ENCODE peak calls at places on chromosomes 11 and 22, in seven cellular contexts. E is fibroblast of villous mesenchyme; N is CD8-positive, alpha-beta memory T cell; U is CD8-positive, alpha-beta T cell; Y is SK-N-MC; I is lower leg skin; Z is astrocyte of the spinal cord. L is an unnamed sample.

GRCh38 chr11:111347002-111347722 is 31.9 kb downstream of the POU2AF1 start:
- DNase-seq in U (no peak), I (peak; percentile 62), Y (no peak), N (no peak), E (peak; percentile 38), Z (no peak), L (peak; percentile 25)

GRCh38 chr11:76658231-76658630 is 12.3 kb downstream of the LRRC32 start:
- DNase-seq in E (no peak), I (peak; percentile 36), N (no peak), Z (no peak), Y (no peak), U (no peak), L (no peak)

GRCh38 chr11:111513240-111513605 is 1.0 kb upstream of the BTG4 start:
- DNase-seq in E (no peak), Z (no peak), Y (no peak), U (no peak), I (no peak), N (no peak), L (no peak)

GRCh38 chr22:19855504-19856409 is 1.1 kb upstream of the GNB1L start:
- DNase-seq in Y (no peak), U (no peak), E (peak; percentile 71), N (peak; percentile 44), Z (peak; percentile 20), I (peak; percentile 91), L (no peak)

GRCh38 chr11:16418698-16419097 is 62.4 kb upstream of the SOX6 start:
- DNase-seq in N (no peak), Z (no peak), I (no peak), U (no peak), E (no peak), Y (no peak), L (no peak)

GRCh38 chr22:34015642-34016041 is 95.4 kb upstream of the LARGE1 start:
- DNase-seq in Y (no peak), I (no peak), E (no peak), Z (no peak), N (no peak), U (no peak), L (no peak)

GRCh38 chr11:68997124-68997994 is 15.7 kb downstream of the MRGPRF start:
- DNase-seq in Y (no peak), I (peak; percentile 81), E (no peak), U (no peak), Z (no peak), N (no peak), L (no peak)

GRCh38 chr11:66546966-66547661 is 411 bp downstream of the ACTN3 start:
- DNase-seq in I (no peak), Z (no peak), Y (no peak), E (no peak), N (no peak), U (no peak), L (no peak)

GRCh38 chr22:50542416-50542927 is 3.2 kb upstream of the KLHDC7B start:
- DNase-seq in E (peak; percentile 39), Y (no peak), N (no peak), U (no peak), I (no peak), Z (no peak), L (no peak)

GRCh38 chr11:114848027-114848426 is 169.7 kb downstream of the NXPE2 start:
- DNase-seq in N (no peak), I (no peak), E (no peak), U (no peak), Y (no peak), Z (no peak), L (no peak)

GRCh38 chr22:11628651-11629511 is 3899.1 kb upstream of the OR11H1 start:
- DNase-seq in Z (no peak), I (no peak), Y (no peak), U (no peak), E (no peak), N (no peak), L (no peak)

GRCh38 chr22:45197606-45198462 is 34.1 kb downstream of the NUP50 start:
- DNase-seq in E (no peak), Y (no peak), Z (no peak), N (no peak), U (no peak), I (peak; percentile 80), L (no peak)

GRCh38 chr11:45754746-45755145 is 50.2 kb upstream of the SLC35C1 start:
- DNase-seq in I (no peak), E (peak; percentile 71), U (no peak), Z (no peak), Y (no peak), N (no peak), L (no peak)

GRCh38 chr11:8223513-8223899 is 40.2 kb downstream of the LMO1 start:
- DNase-seq in E (no peak), N (no peak), I (no peak), Z (no peak), Y (no peak), U (no peak), L (no peak)

GRCh38 chr22:50030315-50031188 is 18.0 kb upstream of the IL17REL start:
- DNase-seq in U (peak; percentile 67), Z (peak; percentile 48), N (peak; percentile 77), I (peak; percentile 93), Y (no peak), E (peak; percentile 62), L (peak; percentile 22)

GRCh38 chr11:46321757-46322156 is 25.5 kb upstream of the DGKZ start:
- DNase-seq in Y (no peak), U (no peak), N (no peak), Z (no peak), I (no peak), E (peak; percentile 77), L (no peak)

GRCh38 chr11:45048870-45049825 is 97.3 kb upstream of the PRDM11 start:
- DNase-seq in I (peak; percentile 83), Z (no peak), Y (no peak), U (no peak), E (peak; percentile 12), N (no peak), L (peak; percentile 25)

GRCh38 chr22:20170170-20170569 is 19.3 kb upstream of the CCDC188 start:
- DNase-seq in U (no peak), E (no peak), I (no peak), Y (no peak), Z (no peak), N (no peak), L (no peak)

GRCh38 chr11:131254254-131254653 is 116.2 kb upstream of the NTM start:
- DNase-seq in Z (no peak), I (no peak), N (no peak), U (no peak), Y (no peak), E (no peak), L (no peak)

GRCh38 chr11:131253885-131254204 is 116.6 kb upstream of the NTM start:
- DNase-seq in Y (no peak), E (no peak), N (no peak), Z (no peak), I (no peak), U (no peak), L (no peak)

GRCh38 chr11:131248588-131248987 is 121.8 kb upstream of the NTM start:
- DNase-seq in U (no peak), N (no peak), E (no peak), I (no peak), Y (no peak), Z (peak; percentile 4), L (no peak)

DNA sequence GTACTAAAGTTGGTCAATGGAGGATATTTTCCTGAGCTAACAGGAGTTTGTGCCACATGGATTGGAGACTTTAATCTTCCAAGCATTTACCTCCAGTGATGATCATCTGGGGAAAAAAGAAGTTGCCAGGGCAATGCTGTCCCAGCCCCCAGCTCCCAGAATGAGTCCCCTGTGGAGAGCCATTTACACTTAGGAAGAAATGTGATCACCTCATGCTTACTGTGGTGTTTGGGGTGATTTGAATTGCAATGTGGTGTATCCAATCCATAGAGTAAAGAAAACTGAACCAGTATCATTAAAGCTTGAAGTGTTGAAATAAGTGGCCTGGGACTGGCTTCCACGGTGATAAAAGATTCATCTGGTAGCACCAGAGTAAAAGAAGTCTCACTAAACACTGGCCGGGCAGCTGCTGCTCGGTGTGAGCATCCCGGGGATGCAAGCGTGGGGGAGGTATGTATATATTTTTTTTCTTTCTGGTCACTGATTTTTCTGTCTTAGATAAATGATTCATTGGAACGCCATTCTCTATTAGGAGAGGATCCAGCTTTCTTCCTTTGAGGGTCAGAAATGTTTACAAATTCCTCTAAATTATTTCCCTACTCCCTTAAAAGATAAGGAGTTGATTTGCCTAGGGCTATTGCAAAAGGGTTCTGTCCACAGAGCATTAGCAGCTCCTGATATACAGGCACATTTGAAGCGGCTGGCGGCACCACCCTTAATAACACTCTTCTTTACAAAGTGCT is 117.1 kb upstream of the NTM start:
- DNase-seq in U (no peak), I (no peak), Y (no peak), E (peak; percentile 10), N (no peak), Z (no peak), L (no peak)
- H3K4me3 ChIP-seq in U (no peak overlapping the region), I (no peak overlapping the region), Y (no peak overlapping the region), E (no peak overlapping the region), N (no peak overlapping the region), Z (no peak overlapping the region), L (no peak overlapping the region)

GRCh38 chr11:104918113-104918824 is 20.0 kb upstream of the CASP12 start:
- DNase-seq in U (no peak), N (no peak), E (peak; percentile 77), I (no peak), Y (no peak), Z (peak; percentile 77), L (no peak)
- H3K4me3 ChIP-seq in U (peak overlapping the region; percentile 53), N (peak overlapping the region; percentile 79), E (peak overlapping the region; percentile 47), I (no peak overlapping the region), Y (peak overlapping the region; percentile 67), Z (peak overlapping the region; percentile 15), L (peak overlapping the region; percentile 61)

GRCh38 chr11:121930004-121930965 is 185.7 kb downstream of the BLID start:
- DNase-seq in U (no peak), I (no peak), Z (peak; percentile 23), E (peak; percentile 37), Y (no peak), N (no peak), L (no peak)

GRCh38 chr11:121931121-121931520 is 184.9 kb downstream of the BLID start:
- DNase-seq in I (no peak), Z (no peak), Y (no peak), U (no peak), N (no peak), E (no peak), L (no peak)

GRCh38 chr11:121928597-121929580 is 187.1 kb downstream of the BLID start:
- DNase-seq in I (no peak), Y (no peak), N (no peak), Z (no peak), E (no peak), U (no peak), L (no peak)

GRCh38 chr11:121927789-121928188 is 188.2 kb downstream of the BLID start:
- DNase-seq in Z (no peak), N (no peak), Y (no peak), E (no peak), I (no peak), U (no peak), L (no peak)

GRCh38 chr11:121929581-121929980 is 186.4 kb downstream of the BLID start:
- DNase-seq in I (no peak), N (no peak), Z (peak; percentile 50), Y (no peak), E (no peak), U (no peak), L (no peak)
- H3K4me3 ChIP-seq in I (no peak overlapping the region), N (no peak overlapping the region), Z (peak overlapping the region; percentile 26), Y (peak overlapping the region; percentile 64), E (peak overlapping the region; percentile 7), U (no peak overlapping the region), L (peak overlapping the region; percentile 16)

GRCh38 chr11:31981457-31981856 is 109.4 kb upstream of the RCN1 start:
- DNase-seq in E (no peak), I (no peak), Y (no peak), Z (no peak), U (no peak), N (no peak), L (no peak)

GRCh38 chr11:31986201-31986889 is 104.5 kb upstream of the RCN1 start:
- DNase-seq in Y (no peak), E (no peak), I (no peak), Z (no peak), U (no peak), N (no peak), L (no peak)

GRCh38 chr11:31987118-31988005 is 103.5 kb upstream of the RCN1 start:
- DNase-seq in I (no peak), Y (no peak), N (no peak), E (no peak), Z (no peak), U (no peak), L (no peak)
- H3K4me3 ChIP-seq in I (no peak overlapping the region), Y (no peak overlapping the region), N (no peak overlapping the region), E (no peak overlapping the region), Z (no peak overlapping the region), U (no peak overlapping the region), L (no peak overlapping the region)